ENCODE peak calls at places on chromosomes 1 and 21, in six cellular contexts. E, L, J, W, K and Q are unnamed samples.

GRCh38 chr1:80893140-80893539 is 907.6 kb upstream of the ADGRL2 start:
- DNase-seq in J (no peak), E (no peak), W (no peak), K (no peak), L (no peak), Q (no peak)

GRCh38 chr1:220783453-220783852 is 3.3 kb upstream of the MTARC1 start:
- DNase-seq in E (no peak), J (no peak), K (no peak), W (no peak), L (no peak), Q (no peak)

GRCh38 chr1:232012773-232013386 is 386.3 kb downstream of the DISC1 start:
- DNase-seq in E (peak; percentile 48), J (peak; percentile 35), W (peak; percentile 30), L (no peak), K (no peak), Q (no peak)

GRCh38 chr1:201999625-202000238 is 10.7 kb upstream of the ELF3 start:
- DNase-seq in K (peak; percentile 6), L (no peak), J (no peak), E (peak; percentile 59), W (peak; percentile 48), Q (no peak)

GRCh38 chr1:100184536-100184935 is 6.5 kb upstream of the LRRC39 start:
- DNase-seq in L (no peak), J (no peak), W (no peak), K (peak; percentile 52), E (no peak), Q (no peak)

GRCh38 chr21:26844258-26845065 is 747 bp downstream of the ADAMTS1 start:
- DNase-seq in W (peak; percentile 49), K (no peak), L (no peak), E (peak; percentile 26), J (peak; percentile 69), Q (no peak)

GRCh38 chr1:244341455-244342450 is 110.0 kb downstream of the ADSS2 start:
- DNase-seq in L (no peak), J (no peak), W (no peak), E (no peak), K (no peak), Q (no peak)

GRCh38 chr1:15943515-15944307 is 32.2 kb downstream of the ZBTB17 start:
- DNase-seq in E (no peak), K (no peak), W (no peak), J (no peak), L (no peak), Q (no peak)

GRCh38 chr1:12617901-12618660 is at the start of gene DHRS3:
- DNase-seq in E (peak; percentile 84), J (peak; percentile 82), K (peak; percentile 72), L (peak; percentile 61), W (peak; percentile 70), Q (no peak)